ENCODE peak calls at places on chromosomes 6 and 20, in ten cellular contexts. G, N, B, K, I, T, S, V, U and E are unnamed samples.

GRCh38 chr6:15457903-15458530 is 204.8 kb downstream of the DTNBP1 start:
- DNase-seq in V (no peak), S (no peak), K (no peak), T (no peak), N (no peak), B (no peak), G (no peak), U (no peak), I (no peak), E (no peak)

GRCh38 chr6:151431336-151431735 is 20.6 kb downstream of the RMND1 start:
- DNase-seq in T (no peak), B (no peak), G (no peak), U (no peak), S (no peak), K (no peak), N (no peak), V (no peak), I (no peak), E (no peak)

GRCh38 chr6:149337330-149337729 is 19.8 kb downstream of the TAB2 start:
- DNase-seq in G (no peak), T (peak; percentile 33), I (no peak), K (no peak), S (no peak), N (no peak), B (no peak), U (no peak), V (no peak), E (no peak)

GRCh38 chr20:33278700-33279099 is 4.3 kb upstream of the BPIFB1 start:
- DNase-seq in I (no peak), B (no peak), G (no peak), V (no peak), U (no peak), T (no peak), K (no peak), N (no peak), S (no peak), E (no peak)

GRCh38 chr6:39312912-39313525 is 1.2 kb downstream of the KCNK17 start:
- DNase-seq in N (no peak), V (no peak), U (no peak), T (no peak), K (no peak), B (no peak), S (no peak), I (no peak), G (no peak), E (no peak)

GRCh38 chr6:108222504-108222903 is 38.3 kb downstream of the SNX3 start:
- DNase-seq in U (no peak), K (no peak), S (no peak), N (no peak), G (no peak), B (no peak), I (no peak), T (peak; percentile 86), V (no peak), E (no peak)

GRCh38 chr6:144017167-144018094 is 9.4 kb upstream of the PLAGL1 start:
- DNase-seq in B (no peak), G (no peak), V (no peak), S (no peak), U (no peak), N (no peak), I (no peak), K (no peak), T (peak; percentile 92), E (no peak)

GRCh38 chr6:19478992-19479391 is 358.2 kb upstream of the ID4 start:
- DNase-seq in V (no peak), I (no peak), N (no peak), B (no peak), S (peak; percentile 4), K (no peak), T (no peak), U (no peak), G (no peak), E (no peak)

GRCh38 chr6:54992789-54993188 is 146.2 kb downstream of the FAM83B start:
- DNase-seq in V (no peak), T (peak; percentile 1), B (no peak), S (peak; percentile 7), G (no peak), N (no peak), I (no peak), U (no peak), K (no peak), E (no peak)

GRCh38 chr20:61640171-61640570 is 388.1 kb downstream of the CDH4 start:
- DNase-seq in N (no peak), U (no peak), K (peak; percentile 29), S (peak; percentile 29), I (no peak), V (no peak), G (no peak), T (no peak), B (no peak), E (no peak)

GRCh38 chr6:122696853-122697252 is 82.7 kb upstream of the FABP7 start:
- DNase-seq in K (no peak), T (no peak), U (no peak), B (no peak), N (no peak), I (no peak), S (peak; percentile 43), G (no peak), V (no peak), E (no peak)

GRCh38 chr6:48016027-48016755 is 94.8 kb downstream of the PTCHD4 start:
- DNase-seq in G (no peak), V (no peak), U (no peak), T (no peak), S (no peak), N (no peak), B (no peak), K (no peak), I (no peak), E (no peak)

GRCh38 chr6:28446818-28447511 is 3.7 kb upstream of the ZSCAN23 start:
- DNase-seq in I (no peak), V (no peak), B (no peak), K (no peak), T (no peak), N (no peak), S (peak; percentile 16), G (no peak), U (no peak), E (no peak)

GRCh38 chr6:617485-618100 is 39.3 kb downstream of the HUS1B start:
- DNase-seq in G (no peak), B (no peak), V (no peak), S (no peak), K (no peak), U (no peak), I (no peak), T (no peak), N (no peak), E (no peak)

GRCh38 chr20:18001131-18001921 is 32.5 kb downstream of the MGME1 start:
- DNase-seq in T (peak; percentile 71), B (no peak), N (peak; percentile 38), S (peak; percentile 38), U (no peak), G (peak; percentile 50), I (no peak), V (no peak), K (no peak), E (no peak)

GRCh38 chr6:10414766-10415592 is at the start of gene TFAP2A:
- DNase-seq in V (no peak), G (no peak), T (no peak), N (no peak), B (no peak), S (peak; percentile 92), U (no peak), K (peak; percentile 76), I (no peak), E (no peak)

GRCh38 chr20:37539424-37539823 is 11.7 kb upstream of the BLCAP start:
- DNase-seq in S (no peak), N (no peak), I (no peak), K (no peak), V (no peak), B (no peak), U (no peak), G (no peak), T (no peak), E (no peak)

GRCh38 chr6:6599468-6599873 is 11.0 kb downstream of the LY86 start:
- DNase-seq in U (no peak), T (no peak), B (no peak), K (no peak), I (no peak), G (no peak), N (no peak), V (no peak), S (no peak), E (no peak)

GRCh38 chr6:149242883-149243282 is 74.6 kb upstream of the TAB2 start:
- DNase-seq in S (peak; percentile 68), K (no peak), B (no peak), T (no peak), U (no peak), V (no peak), G (no peak), I (no peak), N (no peak), E (no peak)

GRCh38 chr20:13610205-13610604 is 28.5 kb downstream of the TASP1 start:
- DNase-seq in G (no peak), S (no peak), V (no peak), K (no peak), U (no peak), N (no peak), B (no peak), T (peak; percentile 50), I (no peak), E (no peak)

GRCh38 chr6:140546640-140547039 is 1172.2 kb upstream of the CITED2 start:
- DNase-seq in B (no peak), S (peak; percentile 79), K (no peak), U (no peak), V (no peak), I (no peak), G (no peak), T (peak; percentile 19), N (no peak), E (no peak)

GRCh38 chr20:63941282-63942060 is 14.7 kb downstream of the UCKL1 start:
- DNase-seq in G (peak; percentile 93), N (peak; percentile 42), U (peak; percentile 78), K (no peak), I (no peak), V (peak; percentile 55), S (no peak), B (peak; percentile 78), T (peak; percentile 86), E (peak; percentile 79)

GRCh38 chr6:77403424-77403823 is 59.9 kb downstream of the HTR1B start:
- DNase-seq in U (no peak), K (peak; percentile 4), N (no peak), B (no peak), G (no peak), I (no peak), S (peak; percentile 71), V (no peak), T (no peak), E (no peak)

GRCh38 chr6:51844391-51844735 is 243.1 kb downstream of the PKHD1 start:
- DNase-seq in U (no peak), N (no peak), K (no peak), S (no peak), I (no peak), B (no peak), G (no peak), T (no peak), V (no peak), E (no peak)

GRCh38 chr6:52089758-52090348 is 2.4 kb upstream of the PKHD1 start:
- DNase-seq in B (no peak), U (no peak), S (no peak), I (no peak), T (peak; percentile 7), N (no peak), G (no peak), K (no peak), V (no peak), E (no peak)

GRCh38 chr6:77015350-77015749 is 447.9 kb downstream of the HTR1B start:
- DNase-seq in G (no peak), K (no peak), U (no peak), I (no peak), T (no peak), B (no peak), V (no peak), N (no peak), S (peak; percentile 64), E (no peak)

GRCh38 chr6:35601331-35602132 is 87.2 kb downstream of the FKBP5 start:
- DNase-seq in N (peak; percentile 15), T (peak; percentile 73), S (peak; percentile 88), K (peak; percentile 91), U (peak; percentile 63), B (peak; percentile 49), I (no peak), G (no peak), V (no peak), E (peak; percentile 57)

GRCh38 chr6:87668006-87668405 is 34.0 kb downstream of the AKIRIN2 start:
- DNase-seq in S (no peak), N (no peak), B (no peak), G (no peak), U (no peak), T (no peak), V (no peak), K (no peak), I (no peak), E (no peak)